ENCODE peak calls at places on chromosomes 5 and 9, in four cellular contexts. N, U, A and J are unnamed samples.
A peak's percentile ranks its signal among the peaks of the same experiment; 100 is the strongest.

GRCh38 chr9:90830977-90831376 is 29.4 kb downstream of the SYK start:
- DNase-seq in N (no peak), A (peak; percentile 77), U (no peak), J (no peak)

GRCh38 chr5:8869932-8870331 is 675.9 kb downstream of the SEMA5A start:
- DNase-seq in N (no peak), U (no peak), A (no peak), J (no peak)

GRCh38 chr9:27349681-27350080 is 52.7 kb upstream of the EQTN start:
- DNase-seq in N (no peak), A (no peak), U (no peak), J (no peak)

GRCh38 chr5:58937031-58937681 is 354.3 kb downstream of the RAB3C start:
- DNase-seq in U (no peak), A (no peak), N (no peak), J (no peak)

GRCh38 chr5:177194278-177194677 is 60.7 kb downstream of the NSD1 start:
- DNase-seq in A (no peak), U (no peak), N (peak; percentile 38), J (peak; percentile 13)

GRCh38 chr5:115423541-115423940 is 121.0 kb downstream of the FEM1C start:
- DNase-seq in A (no peak), U (peak; percentile 40), N (peak; percentile 64), J (no peak)

GRCh38 chr5:27450607-27451006 is 412.2 kb upstream of the CDH9 start:
- DNase-seq in N (no peak), U (no peak), A (no peak), J (no peak)

GRCh38 chr9:84261082-84261746 is 79.3 kb downstream of the SLC28A3 start:
- DNase-seq in U (peak; percentile 82), N (peak; percentile 69), A (peak; percentile 63), J (peak; percentile 23)

GRCh38 chr5:88882321-88883038 is 504 bp downstream of the MEF2C start:
- DNase-seq in U (no peak), N (no peak), A (no peak), J (no peak)

GRCh38 chr5:140056880-140057279 is 13.8 kb upstream of the NRG2 start:
- DNase-seq in U (no peak), A (no peak), N (no peak), J (no peak)

GRCh38 chr5:54197018-54197417 is 113.4 kb downstream of the ARL15 start:
- DNase-seq in N (no peak), U (no peak), A (no peak), J (no peak)

GRCh38 chr9:14173730-14174129 is 140.2 kb downstream of the NFIB start:
- DNase-seq in A (no peak), U (no peak), N (no peak), J (no peak)

GRCh38 chr9:134493471-134494272 is 147.9 kb upstream of the COL5A1 start:
- DNase-seq in N (no peak), A (no peak), U (no peak), J (no peak)

GRCh38 chr5:24905123-24905522 is 260.3 kb upstream of the CDH10 start:
- DNase-seq in N (no peak), U (no peak), A (no peak), J (no peak)

GRCh38 chr5:43469671-43470396 is 13.8 kb downstream of the TMEM267 start:
- DNase-seq in A (no peak), N (no peak), U (no peak), J (no peak)

GRCh38 chr5:109830955-109831502 is 141.3 kb downstream of the MAN2A1 start:
- DNase-seq in U (no peak), A (no peak), N (no peak), J (no peak)

GRCh38 chr5:20610650-20611049 is 622.6 kb upstream of the CDH18 start:
- DNase-seq in A (no peak), U (no peak), N (no peak), J (no peak)

GRCh38 chr5:81450940-81451339 is 57.0 kb upstream of the ACOT12 start:
- DNase-seq in U (no peak), N (no peak), A (no peak), J (no peak)

GRCh38 chr9:18947772-18948391 is 85.1 kb downstream of the SAXO1 start:
- DNase-seq in U (no peak), A (no peak), N (peak; percentile 28), J (no peak)

GRCh38 chr9:121198512-121199042 is 3.1 kb downstream of the RAB14 start:
- DNase-seq in N (no peak), U (no peak), A (no peak), J (no peak)

GRCh38 chr9:135023389-135023788 is 64.1 kb upstream of the OLFM1 start:
- DNase-seq in N (no peak), U (no peak), A (no peak), J (no peak)

GRCh38 chr5:101897914-101898313 is 398.2 kb downstream of the SLCO4C1 start:
- DNase-seq in N (no peak), A (no peak), U (no peak), J (no peak)

GRCh38 chr9:120571443-120572257 is 8.3 kb downstream of the CDK5RAP2 start:
- DNase-seq in N (peak; percentile 34), U (no peak), A (no peak), J (peak; percentile 21)

GRCh38 chr5:125829349-125829748 is 593.9 kb upstream of the GRAMD2B start:
- DNase-seq in A (no peak), U (no peak), N (no peak), J (no peak)

GRCh38 chr5:97968346-97968745 is 785.3 kb upstream of the RIOK2 start:
- DNase-seq in U (no peak), A (no peak), N (no peak), J (no peak)

GRCh38 chr9:127968046-127968445 is 12.7 kb downstream of the EEIG1 start:
- DNase-seq in U (no peak), A (no peak), N (no peak), J (no peak)

GRCh38 chr5:80822640-80823039 is 137.5 kb upstream of the RASGRF2 start:
- DNase-seq in U (no peak), N (no peak), A (no peak), J (no peak)

GRCh38 chr9:136283291-136284235 is 20.3 kb downstream of the CCDC187 start:
- DNase-seq in U (peak; percentile 72), A (peak; percentile 77), N (peak; percentile 74), J (peak; percentile 43)

GRCh38 chr9:134778841-134779411 is 101.7 kb upstream of the FCN2 start:
- DNase-seq in A (no peak), N (peak; percentile 57), U (peak; percentile 58), J (no peak)

GRCh38 chr5:39202594-39203290 is 16.6 kb downstream of the FYB1 start:
- DNase-seq in U (no peak), A (no peak), N (no peak), J (no peak)
- H3K27ac ChIP-seq in U (no peak overlapping the region), A (peak overlapping the region; percentile 66), N (no peak overlapping the region), J (no peak overlapping the region)

GRCh38 chr9:17863213-17863883 is 284.5 kb downstream of the SH3GL2 start:
- DNase-seq in N (no peak), A (no peak), U (no peak), J (no peak)
- H3K27ac ChIP-seq in N (no peak overlapping the region), A (no peak overlapping the region), U (no peak overlapping the region), J (no peak overlapping the region)

GRCh38 chr9:124779368-124780059 is 2.6 kb downstream of the OLFML2A start:
- DNase-seq in A (no peak), U (no peak), N (no peak), J (no peak)
- H3K27ac ChIP-seq in A (peak overlapping the region; percentile 53), U (peak overlapping the region; percentile 78), N (peak overlapping the region; percentile 5), J (no peak overlapping the region)

GRCh38 chr9:8857330-8858249 is 1058.0 kb upstream of the DMAC1 start:
- DNase-seq in A (no peak), U (peak; percentile 27), N (peak; percentile 63), J (no peak)
- H3K27ac ChIP-seq in A (peak overlapping the region; percentile 74), U (no peak overlapping the region), N (peak overlapping the region; percentile 43), J (peak overlapping the region; percentile 57)

DNA sequence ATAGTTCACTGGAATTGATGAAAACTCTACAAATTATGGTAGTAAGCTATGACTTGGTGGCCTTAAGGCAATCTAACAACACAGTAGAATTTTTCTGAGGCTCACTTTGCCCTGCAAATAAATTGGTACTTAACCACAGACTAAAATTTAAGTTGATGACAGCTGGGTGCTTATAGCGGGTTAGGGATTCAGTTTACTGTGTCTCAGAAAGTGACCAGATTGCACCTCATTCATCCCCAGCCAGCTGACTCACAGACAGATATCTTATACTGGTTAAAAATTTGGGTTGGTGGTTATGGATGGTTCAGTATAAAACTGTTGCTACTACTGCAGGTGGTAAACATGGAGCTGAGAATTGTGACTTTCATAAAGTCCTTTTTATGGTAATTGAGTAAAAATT is 2.8 kb downstream of the CKS2 start:
- DNase-seq in A (no peak), N (no peak), U (no peak), J (no peak)
- H3K27ac ChIP-seq in A (no peak overlapping the region), N (no peak overlapping the region), U (no peak overlapping the region), J (no peak overlapping the region)

DNA sequence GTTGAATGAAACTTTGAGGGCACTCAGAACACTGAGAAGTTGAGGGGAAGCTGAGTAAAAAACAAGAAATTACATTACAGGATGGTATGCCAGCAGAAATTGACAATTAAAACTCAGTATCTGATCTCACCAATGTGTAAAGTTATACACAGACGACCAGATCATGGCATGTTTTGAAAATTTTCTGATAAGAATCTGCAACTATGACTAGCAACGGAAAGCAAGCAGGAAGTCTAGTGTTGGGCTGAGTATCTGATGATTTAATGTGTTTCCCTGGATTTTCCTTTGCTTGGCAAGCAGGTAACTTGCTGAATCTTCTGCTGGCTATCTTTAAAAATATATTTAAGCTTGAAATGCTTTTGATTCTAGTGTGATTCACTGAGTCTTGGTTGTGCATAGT is 5.2 kb upstream of the GCNT4 start:
- DNase-seq in U (no peak), N (no peak), A (no peak), J (no peak)
- H3K27ac ChIP-seq in U (no peak overlapping the region), N (no peak overlapping the region), A (no peak overlapping the region), J (no peak overlapping the region)

GRCh38 chr5:68565427-68565826 is 349.9 kb downstream of the PIK3R1 start:
- DNase-seq in A (peak; percentile 27), U (no peak), N (no peak), J (no peak)
- H3K27ac ChIP-seq in A (no peak overlapping the region), U (no peak overlapping the region), N (no peak overlapping the region), J (no peak overlapping the region)